ENCODE peak calls at places on chromosomes 5 and 9, in eight cellular contexts. C, N, F, X, Y, Z, R and I are unnamed samples.

GRCh38 chr9:133253268-133253667 is 21.7 kb downstream of the ABO start:
- DNase-seq in C (no peak), N (no peak), F (no peak), X (no peak), Y (no peak), Z (no peak), R (no peak), I (no peak)

GRCh38 chr5:51345106-51345505 is 38.1 kb upstream of the ISL1 start:
- DNase-seq in C (no peak), N (no peak), F (no peak), X (no peak), Y (no peak), Z (no peak), R (no peak), I (no peak)

GRCh38 chr9:97773723-97774122 is 76.6 kb upstream of the XPA start:
- DNase-seq in C (no peak), N (no peak), F (no peak), X (no peak), Y (peak), Z (no peak), R (no peak), I (no peak)

GRCh38 chr9:100028201-100028784 is 70.5 kb downstream of the ERP44 start:
- DNase-seq in C (peak), N (peak), F (peak), X (peak), Y (peak), Z (peak), R (no peak), I (peak)

GRCh38 chr9:125570246-125570645 is 136.8 kb downstream of the MAPKAP1 start:
- DNase-seq in C (no peak), N (no peak), F (no peak), X (no peak), Y (no peak), Z (no peak), R (no peak), I (no peak)

GRCh38 chr5:147532157-147532556 is 22.3 kb upstream of the DPYSL3 start:
- DNase-seq in C (no peak), N (no peak), F (no peak), X (no peak), Y (no peak), Z (no peak), R (no peak), I (no peak)

GRCh38 chr9:134509306-134509705 is 132.3 kb upstream of the COL5A1 start:
- DNase-seq in C (no peak), N (no peak), F (no peak), X (no peak), Y (no peak), Z (no peak), R (no peak), I (no peak)

GRCh38 chr9:98330831-98331230 is 75.4 kb upstream of the TBC1D2 start:
- DNase-seq in C (no peak), N (no peak), F (no peak), X (no peak), Y (peak), Z (no peak), R (no peak), I (no peak)

GRCh38 chr9:98607787-98608186 is 100.9 kb downstream of the GABBR2 start:
- DNase-seq in C (no peak), N (peak), F (no peak), X (no peak), Y (peak), Z (no peak), R (no peak), I (no peak)

GRCh38 chr5:146165469-146165868 is 17.0 kb downstream of the LARS1 start:
- DNase-seq in C (no peak), N (no peak), F (no peak), X (no peak), Y (no peak), Z (no peak), R (no peak), I (no peak)

GRCh38 chr9:37922391-37923120 is 18.6 kb upstream of the SLC25A51 start:
- DNase-seq in C (no peak), N (no peak), F (no peak), X (no peak), Y (no peak), Z (peak), R (no peak), I (no peak)

GRCh38 chr5:180142008-180142803 is 66.8 kb downstream of the RASGEF1C start:
- DNase-seq in C (no peak), N (no peak), F (no peak), X (peak), Y (no peak), Z (no peak), R (no peak), I (no peak)

GRCh38 chr9:108761530-108762347 is 94.0 kb downstream of the ACTL7B start:
- DNase-seq in C (no peak), N (no peak), F (no peak), X (peak), Y (peak), Z (peak), R (no peak), I (no peak)

GRCh38 chr5:65926276-65926761 is at the start of gene ERBIN:
- DNase-seq in C (peak), N (no peak), F (peak), X (peak), Y (peak), Z (peak), R (peak), I (peak)

GRCh38 chr5:65924366-65925093 is 1.8 kb upstream of the ERBIN start:
- DNase-seq in C (no peak), N (no peak), F (no peak), X (no peak), Y (no peak), Z (no peak), R (no peak), I (no peak)

GRCh38 chr5:65925094-65925600 is 1.2 kb upstream of the ERBIN start:
- DNase-seq in C (peak), N (no peak), F (peak), X (peak), Y (peak), Z (peak), R (no peak), I (peak)

GRCh38 chr5:65926893-65927292 is 518 bp downstream of the ERBIN start:
- DNase-seq in C (peak), N (no peak), F (no peak), X (no peak), Y (peak), Z (peak), R (no peak), I (no peak)

GRCh38 chr5:65925601-65926275 is 637 bp upstream of the ERBIN start:
- DNase-seq in C (peak), N (no peak), F (peak), X (peak), Y (peak), Z (peak), R (peak), I (peak)
- TF ChIP-seq CTCF in C (no peak), N (peak), F (no peak), X (peak), Y (peak), Z (peak), R (no peak), I (no peak)

DNA sequence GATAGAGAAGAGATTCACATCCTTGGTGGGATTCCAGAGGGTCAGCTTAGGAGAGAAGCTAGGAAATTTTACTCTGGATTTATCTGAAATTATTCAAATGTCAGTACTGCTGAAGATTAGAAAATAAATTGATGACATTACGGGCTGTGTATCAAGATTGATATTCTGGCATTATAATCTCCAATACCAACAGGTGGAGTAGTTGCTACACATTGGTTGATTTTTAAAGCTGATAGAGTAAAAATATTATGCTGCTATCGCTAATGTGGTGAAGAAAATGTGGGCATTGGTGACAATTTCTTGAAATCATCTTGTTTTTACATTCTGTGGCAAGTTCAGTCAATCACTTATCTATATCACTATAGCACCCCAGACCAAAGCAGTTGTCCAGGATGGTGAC is 378.5 kb downstream of the MTRR start:
- DNase-seq in C (no peak), N (no peak), F (no peak), X (no peak), Y (no peak), Z (no peak), R (no peak), I (no peak)
- TF ChIP-seq CTCF in C (no peak), N (no peak), F (no peak), X (no peak), Y (peak), Z (no peak), R (no peak), I (no peak)

DNA sequence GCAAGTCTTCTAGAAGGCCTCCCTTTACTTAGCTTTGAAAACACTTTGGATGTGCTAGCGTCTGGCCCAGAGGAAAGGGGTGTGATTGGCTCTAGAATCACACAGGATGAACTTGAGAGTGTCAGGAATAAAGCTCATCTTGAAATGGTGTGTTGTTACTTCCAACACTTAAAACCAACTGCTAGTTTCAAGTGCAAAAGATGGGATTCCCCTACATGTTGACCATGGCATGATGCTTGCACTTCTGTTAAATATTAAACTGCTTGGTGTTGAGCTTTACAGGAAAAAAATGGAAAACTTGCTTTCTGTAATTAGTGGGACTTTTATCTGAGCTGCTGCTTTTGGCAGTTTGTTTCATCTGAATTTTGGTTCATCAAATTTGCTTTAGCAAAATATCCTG is 261.1 kb downstream of the MED10 start:
- DNase-seq in C (no peak), N (no peak), F (no peak), X (no peak), Y (no peak), Z (no peak), R (no peak), I (no peak)
- TF ChIP-seq CTCF in C (no peak), N (no peak), F (no peak), X (no peak), Y (no peak), Z (no peak), R (no peak), I (no peak)

GRCh38 chr5:103258957-103259704 is 568 bp downstream of the MACIR start:
- DNase-seq in C (peak), N (no peak), F (peak), X (peak), Y (peak), Z (peak), R (peak), I (peak)

GRCh38 chr5:103254921-103255320 is 3.6 kb upstream of the MACIR start:
- DNase-seq in C (no peak), N (no peak), F (no peak), X (no peak), Y (no peak), Z (no peak), R (no peak), I (no peak)

GRCh38 chr5:103258368-103258956 is at the start of gene MACIR:
- DNase-seq in C (peak), N (peak), F (peak), X (peak), Y (peak), Z (peak), R (peak), I (peak)

GRCh38 chr5:103255666-103256065 is 2.9 kb upstream of the MACIR start:
- DNase-seq in C (no peak), N (no peak), F (no peak), X (no peak), Y (no peak), Z (no peak), R (no peak), I (no peak)

DNA sequence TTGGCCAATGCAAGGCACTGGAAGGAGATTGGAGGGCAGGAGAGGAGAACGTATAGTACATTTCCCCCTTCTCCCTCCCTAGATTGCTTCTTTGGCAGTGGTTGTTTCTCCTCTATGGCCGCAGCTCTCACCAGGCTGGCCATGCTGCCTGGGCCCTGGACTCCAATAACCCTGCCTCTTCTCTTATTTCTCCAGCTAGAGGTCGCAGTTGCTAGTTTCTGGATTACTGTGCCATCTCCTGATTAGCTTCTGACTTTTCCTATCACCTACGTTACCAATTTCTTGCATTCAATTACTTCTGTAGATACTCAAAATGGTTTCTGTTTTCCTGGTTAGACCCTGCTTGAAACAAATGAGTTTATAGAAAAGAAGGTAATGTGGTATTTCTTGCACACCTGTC is 2.4 kb upstream of the MACIR start:
- DNase-seq in C (no peak), N (no peak), F (no peak), X (no peak), Y (no peak), Z (no peak), R (no peak), I (no peak)
- TF ChIP-seq CTCF in C (no peak), N (no peak), F (no peak), X (no peak), Y (peak), Z (peak), R (no peak), I (no peak)

GRCh38 chr9:126773004-126773607 is 31.7 kb upstream of the ZBTB43 start:
- DNase-seq in C (no peak), N (no peak), F (no peak), X (no peak), Y (peak), Z (no peak), R (no peak), I (no peak)
- TF ChIP-seq CTCF in C (peak), N (peak), F (peak), X (no peak), Y (peak), Z (peak), R (peak), I (no peak)

DNA sequence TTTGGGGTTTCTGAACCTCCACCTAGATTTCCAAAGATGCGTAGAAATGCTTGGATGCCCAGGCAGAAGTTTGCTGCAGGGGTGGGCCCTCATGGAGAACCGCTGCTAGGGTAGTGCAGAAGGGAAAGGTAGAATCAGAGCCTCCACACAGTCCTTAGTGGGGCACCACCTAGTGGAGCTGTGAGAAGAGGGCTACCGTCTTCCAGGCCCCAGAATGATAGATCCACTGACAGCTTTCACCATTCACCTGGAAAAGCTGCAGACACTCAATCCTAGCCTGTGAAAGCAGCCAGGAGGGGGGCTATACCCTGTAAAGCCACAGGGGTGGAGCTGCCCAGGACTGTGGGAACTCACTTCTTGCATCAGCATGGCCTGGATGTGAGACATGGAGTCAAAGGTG is 13.3 kb upstream of the HSDL2 start:
- DNase-seq in C (no peak), N (no peak), F (no peak), X (no peak), Y (no peak), Z (no peak), R (no peak), I (no peak)
- TF ChIP-seq CTCF in C (no peak), N (no peak), F (no peak), X (no peak), Y (peak), Z (peak), R (no peak), I (no peak)

DNA sequence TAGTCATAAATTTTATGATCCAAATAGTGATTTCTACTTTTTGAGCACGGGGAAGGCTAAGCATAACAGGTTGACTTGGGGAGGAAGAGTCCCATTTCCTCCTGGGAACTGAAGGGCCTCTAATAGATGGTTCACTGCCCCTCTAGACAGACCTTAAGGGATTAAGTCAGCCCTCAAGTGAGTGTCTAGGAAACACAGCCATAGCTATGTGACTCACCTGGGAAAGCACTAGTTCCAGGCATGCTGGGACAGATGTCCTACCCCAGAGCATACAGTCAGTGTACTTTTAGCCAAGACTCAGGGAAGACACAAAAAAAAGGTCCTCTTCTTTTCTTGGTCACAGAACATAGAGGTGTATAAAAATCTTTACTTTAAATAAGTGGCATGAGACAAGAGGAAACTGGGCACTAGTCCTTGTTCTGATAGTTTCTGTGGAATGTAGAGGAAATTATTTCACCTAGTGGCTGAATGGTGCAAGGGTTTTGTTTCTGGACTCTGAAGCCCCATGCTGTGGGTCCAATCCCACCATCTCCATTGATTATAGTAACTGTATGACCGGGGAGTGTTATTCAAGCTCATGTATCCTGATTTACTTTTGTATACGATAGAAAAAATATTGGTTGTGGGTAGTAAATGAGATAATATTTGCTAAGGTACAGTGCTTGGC is 86.0 kb downstream of the NREP start:
- DNase-seq in C (no peak), N (no peak), F (no peak), X (no peak), Y (no peak), Z (no peak), R (no peak), I (no peak)
- TF ChIP-seq CTCF in C (no peak), N (no peak), F (no peak), X (no peak), Y (no peak), Z (no peak), R (no peak), I (no peak)